ENCODE peak calls at places on chromosomes 4 and X, in four cellular contexts. V is pancreas, Z is cardiac fibroblast, M is ecto neural progenitor cell. A is an unnamed sample.

GRCh38 chr4:180234730-180235129 is 2008.5 kb upstream of the TENM3 start:
- DNase-seq in Z (no peak), M (no peak), V (no peak), A (no peak)

GRCh38 chrX:71128915-71129765 is 10.7 kb downstream of the MED12 start:
- DNase-seq in V (peak), M (peak), Z (peak), A (peak)

GRCh38 chr4:18109677-18110076 is 88.1 kb upstream of the LCORL start:
- DNase-seq in Z (no peak), M (no peak), V (no peak), A (no peak)

GRCh38 chr4:11768251-11768972 is 339.7 kb upstream of the HS3ST1 start:
- DNase-seq in V (no peak), Z (no peak), M (no peak), A (no peak)

GRCh38 chr4:15500721-15501120 is 31.0 kb downstream of the CC2D2A start:
- DNase-seq in Z (no peak), V (no peak), M (no peak), A (no peak)

GRCh38 chr4:176002007-176002623 is 63.5 kb upstream of the WDR17 start:
- DNase-seq in Z (peak), M (peak), V (peak), A (no peak)

GRCh38 chrX:153768311-153769157 is 4.5 kb downstream of the PLXNB3 start:
- DNase-seq in V (peak), Z (no peak), M (no peak), A (no peak)

GRCh38 chrX:134604701-134605271 is 53.5 kb downstream of the PLAC1 start:
- DNase-seq in Z (peak), V (no peak), M (no peak), A (peak)

GRCh38 chr4:77787969-77788368 is 31.2 kb downstream of the CNOT6L start:
- DNase-seq in M (no peak), Z (no peak), V (no peak), A (no peak)

GRCh38 chr4:129113919-129114318 is 18.0 kb downstream of the C4orf33 start:
- DNase-seq in Z (no peak), V (no peak), M (no peak), A (peak)

GRCh38 chr4:137226900-137227299 is 305.4 kb downstream of the PCDH18 start:
- DNase-seq in M (no peak), Z (peak), V (no peak), A (no peak)

GRCh38 chrX:103831803-103832544 is at the start of gene RAB9B:
- DNase-seq in M (peak), Z (no peak), V (peak), A (no peak)

GRCh38 chr4:81049861-81050423 is 19.4 kb downstream of the BMP3 start:
- DNase-seq in Z (no peak), M (no peak), V (no peak), A (no peak)

GRCh38 chrX:96182366-96182765 is 502.3 kb upstream of the DIAPH2 start:
- DNase-seq in V (no peak), Z (peak), M (no peak), A (no peak)

GRCh38 chr4:30866444-30866843 is 146.3 kb downstream of the PCDH7 start:
- DNase-seq in Z (peak), M (no peak), V (no peak), A (no peak)

GRCh38 chrX:34849371-34849770 is 93.2 kb upstream of the FAM47B start:
- DNase-seq in Z (peak), V (no peak), M (no peak), A (no peak)

GRCh38 chr4:189804884-189805283 is 135.8 kb upstream of the FRG1 start:
- DNase-seq in M (no peak), V (no peak), Z (no peak), A (no peak)

A was measured in foreskin melanocyte.